ENCODE peak calls at places on chromosome 10, in seven cellular contexts. L, S, Q, B, Y, I and W are unnamed samples.
A peak's percentile ranks its signal among the peaks of the same experiment; 100 is the strongest.

GRCh38 chr10:7399533-7399932 is 11.3 kb downstream of the SFMBT2 start:
- DNase-seq in L (no peak), S (no peak), Q (no peak), B (no peak), Y (no peak), I (no peak), W (no peak)

GRCh38 chr10:80568306-80568705 is 30.6 kb downstream of the SH2D4B start:
- DNase-seq in L (no peak), S (no peak), Q (no peak), B (no peak), Y (no peak), I (no peak), W (no peak)

GRCh38 chr10:112393827-112394226 is 19.9 kb downstream of the ACSL5 start:
- DNase-seq in L (no peak), S (no peak), Q (no peak), B (no peak), Y (no peak), I (no peak), W (no peak)

GRCh38 chr10:6089334-6090219 is 743 bp downstream of the RBM17 start:
- DNase-seq in L (no peak), S (no peak), Q (no peak), B (peak; percentile 61), Y (no peak), I (peak; percentile 25), W (peak; percentile 60)

GRCh38 chr10:96896884-96897589 is 64.9 kb downstream of the LCOR start:
- DNase-seq in L (no peak), S (no peak), Q (no peak), B (no peak), Y (no peak), I (no peak), W (no peak)

GRCh38 chr10:4519691-4520402 is 306.2 kb upstream of the AKR1E2 start:
- DNase-seq in L (no peak), S (no peak), Q (no peak), B (no peak), Y (no peak), I (no peak), W (no peak)

GRCh38 chr10:99360935-99361334 is 31.8 kb downstream of the CNNM1 start:
- DNase-seq in L (no peak), S (no peak), Q (no peak), B (no peak), Y (no peak), I (no peak), W (no peak)

GRCh38 chr10:97597778-97598177 is 8.3 kb downstream of the C10orf62 start:
- DNase-seq in L (no peak), S (no peak), Q (no peak), B (no peak), Y (no peak), I (no peak), W (no peak)

GRCh38 chr10:83685458-83685857 is 453.9 kb upstream of the GHITM start:
- DNase-seq in L (no peak), S (no peak), Q (no peak), B (no peak), Y (no peak), I (no peak), W (no peak)

GRCh38 chr10:69497611-69498390 is 46.5 kb downstream of the TSPAN15 start:
- DNase-seq in L (no peak), S (no peak), Q (no peak), B (no peak), Y (no peak), I (no peak), W (no peak)

GRCh38 chr10:59644841-59645240 is 64.8 kb downstream of the SLC16A9 start:
- DNase-seq in L (no peak), S (no peak), Q (no peak), B (no peak), Y (no peak), I (no peak), W (no peak)

GRCh38 chr10:76649723-76650127 is 987.9 kb downstream of the KCNMA1 start:
- DNase-seq in L (no peak), S (peak; percentile 27), Q (no peak), B (no peak), Y (peak; percentile 82), I (no peak), W (no peak)

GRCh38 chr10:78458983-78459638 is 425.4 kb downstream of the RPS24 start:
- DNase-seq in L (no peak), S (peak; percentile 16), Q (no peak), B (no peak), Y (no peak), I (no peak), W (no peak)

GRCh38 chr10:4384254-4384653 is 441.8 kb upstream of the AKR1E2 start:
- DNase-seq in L (no peak), S (peak; percentile 86), Q (no peak), B (no peak), Y (no peak), I (no peak), W (no peak)

GRCh38 chr10:70479161-70479531 is 579 bp downstream of the PALD1 start:
- DNase-seq in L (no peak), S (no peak), Q (no peak), B (peak; percentile 61), Y (no peak), I (no peak), W (peak; percentile 55)

GRCh38 chr10:113953505-113954272 is 90.0 kb upstream of the ADRB1 start:
- DNase-seq in L (no peak), S (no peak), Q (no peak), B (peak; percentile 46), Y (no peak), I (no peak), W (peak; percentile 39)

GRCh38 chr10:35208536-35208935 is 81.9 kb downstream of the CREM start:
- DNase-seq in L (no peak), S (no peak), Q (no peak), B (no peak), Y (no peak), I (no peak), W (no peak)

GRCh38 chr10:79254333-79255006 is 92.8 kb upstream of the PPIF start:
- DNase-seq in L (no peak), S (no peak), Q (no peak), B (no peak), Y (no peak), I (no peak), W (no peak)

GRCh38 chr10:69869291-69869841 is 67.7 kb downstream of the COL13A1 start:
- DNase-seq in L (no peak), S (no peak), Q (no peak), B (no peak), Y (peak; percentile 83), I (no peak), W (no peak)

GRCh38 chr10:126917375-126917774 is 12.1 kb downstream of the DOCK1 start:
- DNase-seq in L (no peak), S (no peak), Q (peak; percentile 35), B (no peak), Y (no peak), I (no peak), W (no peak)

GRCh38 chr10:75403144-75404022 is 1.8 kb upstream of the ZNF503 start:
- DNase-seq in L (no peak), S (no peak), Q (peak; percentile 30), B (no peak), Y (no peak), I (no peak), W (peak; percentile 78)

GRCh38 chr10:75400769-75401568 is 595 bp downstream of the ZNF503 start:
- DNase-seq in L (no peak), S (no peak), Q (peak; percentile 74), B (no peak), Y (no peak), I (no peak), W (peak; percentile 64)

GRCh38 chr10:75402486-75403143 is 1.1 kb upstream of the ZNF503 start:
- DNase-seq in L (no peak), S (no peak), Q (peak; percentile 35), B (no peak), Y (no peak), I (no peak), W (peak; percentile 70)

GRCh38 chr10:75400163-75400768 is 1.3 kb downstream of the ZNF503 start:
- DNase-seq in L (no peak), S (no peak), Q (no peak), B (no peak), Y (no peak), I (no peak), W (no peak)

GRCh38 chr10:75401569-75402485 is at the start of gene ZNF503:
- DNase-seq in L (no peak), S (peak; percentile 96), Q (peak; percentile 97), B (no peak), Y (peak; percentile 74), I (peak; percentile 46), W (peak; percentile 98)
- TF ChIP-seq CTCF in L (no peak), S (no peak), Q (peak; percentile 54), B (no peak), Y (peak; percentile 8), I (no peak), W (no peak)

DNA sequence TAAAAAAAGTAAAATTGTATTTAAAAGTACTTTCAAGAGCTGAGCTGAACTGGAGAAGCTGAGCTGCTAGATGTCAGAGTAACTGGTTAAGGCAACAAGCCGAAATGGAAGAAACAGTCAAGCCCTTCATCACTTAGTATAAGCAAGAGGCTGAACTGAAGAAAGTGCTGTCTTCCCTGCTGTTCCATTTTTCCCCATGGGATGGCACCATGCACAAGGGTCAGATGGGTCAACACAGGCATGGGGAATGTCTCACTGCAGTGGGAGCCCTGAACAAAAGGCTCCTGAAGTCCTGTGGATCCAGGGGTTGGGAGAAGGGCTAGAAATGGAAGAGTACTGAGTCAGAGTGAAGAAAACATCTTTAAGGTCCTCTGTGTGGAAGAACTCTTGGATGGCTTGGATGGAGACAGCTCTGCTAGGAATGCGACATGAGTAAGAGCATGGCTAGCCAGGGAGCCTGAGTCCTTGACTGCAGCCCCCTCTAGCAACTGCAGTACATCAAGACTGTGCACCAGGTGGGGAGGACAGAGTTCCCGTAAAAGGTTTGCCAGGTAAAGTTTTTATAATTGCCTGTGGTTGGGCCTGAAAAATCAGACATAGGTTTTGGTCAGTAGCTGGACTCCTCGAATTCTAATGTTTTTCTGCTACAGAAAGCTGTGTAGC is 348.3 kb downstream of the GPR158 start:
- DNase-seq in L (no peak), S (no peak), Q (no peak), B (no peak), Y (no peak), I (no peak), W (peak; percentile 81)
- TF ChIP-seq CTCF in L (no peak), S (peak; percentile 45), Q (no peak), B (peak; percentile 25), Y (no peak), I (peak; percentile 44), W (peak; percentile 75)

GRCh38 chr10:44878704-44879530 is 32.2 kb upstream of the TMEM72 start:
- DNase-seq in L (peak; percentile 86), S (peak; percentile 55), Q (peak; percentile 88), B (no peak), Y (peak; percentile 60), I (peak; percentile 28), W (peak; percentile 93)
- TF ChIP-seq CTCF in L (no peak), S (no peak), Q (peak; percentile 10), B (no peak), Y (no peak), I (no peak), W (peak; percentile 59)

DNA sequence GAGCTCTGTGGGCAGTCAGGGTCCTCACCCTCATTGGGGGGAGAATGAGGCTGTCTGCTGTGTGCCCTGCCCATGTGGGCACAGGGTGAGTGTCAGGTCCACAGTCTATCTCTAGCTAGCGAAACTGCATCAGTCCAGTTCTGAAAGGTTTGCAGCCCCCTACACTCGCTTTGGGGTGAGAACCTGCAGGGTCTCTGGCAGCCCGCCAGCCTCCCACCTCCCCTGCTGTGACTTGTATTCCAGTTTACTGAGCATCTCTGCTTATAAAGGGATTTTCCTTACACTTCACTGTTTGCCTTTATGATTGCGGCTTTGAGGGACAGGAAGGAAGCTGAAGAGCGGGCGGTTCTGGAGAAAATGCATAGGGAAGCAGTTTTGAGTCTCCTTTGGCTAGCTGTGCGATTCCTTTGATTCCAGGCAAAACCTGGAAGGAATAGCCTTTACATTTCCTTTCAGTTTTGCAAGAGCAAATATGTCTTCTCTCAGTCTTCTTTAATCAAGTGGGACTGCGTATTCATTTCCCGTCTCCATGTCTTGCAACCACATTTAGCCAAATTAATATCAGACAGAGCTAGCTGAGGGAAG is 65.0 kb upstream of the TRIM8 start:
- DNase-seq in L (no peak), S (no peak), Q (no peak), B (no peak), Y (no peak), I (no peak), W (no peak)
- TF ChIP-seq CTCF in L (no peak), S (no peak), Q (no peak), B (no peak), Y (no peak), I (no peak), W (no peak)